ENCODE peak calls at places on chromosomes 16 and 17, in four cellular contexts. K is A549; B is stimulated activated CD4-positive, alpha-beta T cell treated with anti-CD3 and anti-CD28 coated beads, Interleukin-1b, Interleukin-23, amount 100 ng/mL, for 4 hours; R is CD8-positive, alpha-beta T cell. A is an unnamed sample.

GRCh38 chr16:684961-685696 is 995 bp upstream of the JMJD8 start:
- DNase-seq in K (no peak), B (no peak), R (no peak), A (no peak)

GRCh38 chr17:80802626-80803450 is 188.8 kb upstream of the CHMP6 start:
- DNase-seq in K (no peak), B (no peak), R (no peak), A (no peak)

GRCh38 chr17:77635176-77635575 is 323.3 kb upstream of the TNRC6C start:
- DNase-seq in K (no peak), B (no peak), R (no peak), A (no peak)

GRCh38 chr16:30064746-30065111 is 831 bp upstream of the ALDOA start:
- DNase-seq in K (no peak), B (no peak), R (no peak), A (no peak)

GRCh38 chr17:60559995-60560859 is 34.2 kb upstream of the APPBP2 start:
- DNase-seq in K (no peak), B (no peak), R (no peak), A (no peak)

GRCh38 chr17:58487589-58488427 is at the start of gene HSF5:
- DNase-seq in K (no peak), B (peak; percentile 56), R (peak; percentile 62), A (no peak)

GRCh38 chr17:76532072-76532651 is 5.3 kb downstream of the CYGB start:
- DNase-seq in K (no peak), B (no peak), R (no peak), A (no peak)

GRCh38 chr17:42107597-42108576 is 4.6 kb downstream of the DHX58 start:
- DNase-seq in K (peak; percentile 88), B (peak; percentile 95), R (peak; percentile 83), A (peak; percentile 35)

GRCh38 chr16:67926181-67926742 is 5.4 kb downstream of the CTRL start:
- DNase-seq in K (no peak), B (no peak), R (no peak), A (no peak)

GRCh38 chr16:951660-952301 is 19.0 kb downstream of the LMF1 start:
- DNase-seq in K (no peak), B (no peak), R (no peak), A (no peak)

GRCh38 chr17:50847566-50847965 is 12.2 kb downstream of the WFIKKN2 start:
- DNase-seq in K (no peak), B (no peak), R (no peak), A (no peak)

GRCh38 chr16:66093217-66093616 is 273.3 kb upstream of the CDH5 start:
- DNase-seq in K (no peak), B (no peak), R (no peak), A (no peak)

GRCh38 chr17:13518271-13519000 is 83.3 kb downstream of the HS3ST3A1 start:
- DNase-seq in K (no peak), B (no peak), R (no peak), A (no peak)

GRCh38 chr17:12994341-12995074 is 23.3 kb downstream of the ELAC2 start:
- DNase-seq in K (no peak), B (no peak), R (no peak), A (no peak)

GRCh38 chr16:69182730-69183416 is 4.1 kb upstream of the SNTB2 start:
- DNase-seq in K (no peak), B (no peak), R (no peak), A (no peak)

GRCh38 chr17:6756425-6757012 is 673 bp downstream of the XAF1 start:
- DNase-seq in K (no peak), B (no peak), R (no peak), A (no peak)

GRCh38 chr17:37393352-37393751 is 13.3 kb downstream of the ACACA start:
- DNase-seq in K (no peak), B (no peak), R (no peak), A (no peak)

GRCh38 chr17:40290629-40291296 is 3.1 kb downstream of the CDC6 start:
- DNase-seq in K (peak; percentile 81), B (no peak), R (no peak), A (peak; percentile 80)

GRCh38 chr17:32527146-32527545 is 40.4 kb downstream of the CDK5R1 start:
- DNase-seq in K (no peak), B (no peak), R (no peak), A (no peak)

GRCh38 chr16:78703951-78704350 is 604.5 kb downstream of the WWOX start:
- DNase-seq in K (no peak), B (no peak), R (no peak), A (no peak)

GRCh38 chr17:58263773-58264172 is 17.0 kb downstream of the MPO start:
- DNase-seq in K (no peak), B (no peak), R (no peak), A (no peak)

GRCh38 chr16:53743149-53743566 is 39.2 kb downstream of the FTO start:
- DNase-seq in K (no peak), B (peak; percentile 8), R (no peak), A (peak; percentile 14)

GRCh38 chr16:57900796-57901479 is 70.0 kb downstream of the CNGB1 start:
- DNase-seq in K (no peak), B (no peak), R (no peak), A (no peak)

GRCh38 chr17:79777166-79777843 is 643 bp upstream of the CBX2 start:
- DNase-seq in K (peak; percentile 87), B (no peak), R (no peak), A (peak; percentile 59)

GRCh38 chr16:12324152-12324551 is 347.6 kb downstream of the SNX29 start:
- DNase-seq in K (no peak), B (no peak), R (no peak), A (no peak)

GRCh38 chr16:11597268-11597690 is 10.6 kb upstream of the LITAF start:
- DNase-seq in K (no peak), B (no peak), R (no peak), A (peak; percentile 44)

GRCh38 chr17:5184284-5184683 is 7.4 kb downstream of the ZNF594 start:
- DNase-seq in K (no peak), B (no peak), R (peak; percentile 16), A (no peak)